ENCODE peak calls at places on chromosomes 12 and 14, in four cellular contexts. H, W, K and J are unnamed samples.

GRCh38 chr12:38934696-38935095 is 29.3 kb upstream of the CPNE8 start:
- DNase-seq in H (no peak), K (peak; percentile 27), W (no peak), J (no peak)

GRCh38 chr12:45644521-45644920 is 85.0 kb upstream of the ARID2 start:
- DNase-seq in W (no peak), H (no peak), K (peak; percentile 22), J (no peak)

GRCh38 chr14:24798911-24799310 is 164.9 kb upstream of the GZMB start:
- DNase-seq in K (no peak), W (no peak), H (no peak), J (no peak)

GRCh38 chr12:8844665-8845064 is 22.2 kb downstream of the A2ML1 start:
- DNase-seq in W (peak; percentile 11), K (peak; percentile 10), H (no peak), J (peak; percentile 79)

GRCh38 chr14:100827751-100828447 is 2.0 kb downstream of the MEG3 start:
- DNase-seq in W (peak; percentile 65), K (no peak), H (no peak), J (peak; percentile 39)

GRCh38 chr12:124543591-124544310 is 23.7 kb downstream of the NCOR2 start:
- DNase-seq in H (no peak), K (no peak), W (no peak), J (no peak)

GRCh38 chr12:85872497-85873091 is 1.5 kb upstream of the NTS start:
- DNase-seq in W (peak; percentile 17), K (peak; percentile 48), H (no peak), J (no peak)

GRCh38 chr14:32940066-32940651 is 1.5 kb downstream of the NPAS3 start:
- DNase-seq in H (peak; percentile 15), K (peak; percentile 32), W (peak; percentile 12), J (no peak)

GRCh38 chr12:53345486-53346195 is 9.5 kb upstream of the SP7 start:
- DNase-seq in H (peak; percentile 52), W (no peak), K (no peak), J (peak; percentile 81)

GRCh38 chr12:2248901-2249381 is 196.2 kb downstream of the CACNA1C start:
- DNase-seq in W (no peak), H (no peak), K (peak; percentile 46), J (no peak)

GRCh38 chr14:71135496-71135895 is 228.2 kb downstream of the PCNX1 start:
- DNase-seq in K (no peak), H (no peak), W (no peak), J (no peak)

GRCh38 chr14:50631408-50631821 is 36.7 kb downstream of the SAV1 start:
- DNase-seq in H (no peak), K (no peak), W (no peak), J (no peak)

GRCh38 chr14:22973217-22974032 is 8.9 kb downstream of the AJUBA start:
- DNase-seq in W (no peak), H (peak; percentile 61), K (peak; percentile 76), J (no peak)

GRCh38 chr12:123389560-123390351 is 5.8 kb downstream of the KMT5A start:
- DNase-seq in W (no peak), H (peak; percentile 28), K (no peak), J (no peak)

GRCh38 chr14:37131205-37131604 is 41.2 kb downstream of the SLC25A21 start:
- DNase-seq in K (no peak), H (no peak), W (peak; percentile 42), J (no peak)

GRCh38 chr14:93303659-93304058 is 29.2 kb downstream of the BTBD7 start:
- DNase-seq in W (no peak), K (no peak), H (no peak), J (no peak)

GRCh38 chr14:65788876-65789859 is 376.6 kb downstream of the FUT8 start:
- DNase-seq in H (no peak), K (no peak), W (no peak), J (no peak)

GRCh38 chr12:108630481-108631207 is 3.0 kb downstream of the SELPLG start:
- DNase-seq in W (no peak), K (peak; percentile 97), H (no peak), J (no peak)

GRCh38 chr12:114404451-114405198 is 1.3 kb downstream of the TBX5 start:
- DNase-seq in H (no peak), K (no peak), W (no peak), J (no peak)

GRCh38 chr14:98219638-98220037 is 1052.4 kb downstream of the BCL11B start:
- DNase-seq in H (no peak), W (no peak), K (no peak), J (no peak)

GRCh38 chr14:71363961-71364360 is 456.7 kb downstream of the PCNX1 start:
- DNase-seq in H (no peak), K (peak; percentile 34), W (no peak), J (no peak)

GRCh38 chr12:92378682-92379479 is 233.2 kb upstream of the BTG1 start:
- DNase-seq in K (no peak), H (no peak), W (no peak), J (no peak)

GRCh38 chr12:6640497-6640896 is 4.7 kb upstream of the LPAR5 start:
- DNase-seq in K (no peak), W (no peak), H (no peak), J (no peak)

GRCh38 chr12:23895792-23896218 is 53.7 kb downstream of the SOX5 start:
- DNase-seq in W (peak; percentile 44), H (peak; percentile 65), K (peak; percentile 14), J (no peak)

GRCh38 chr12:73699318-73699717 is 838.3 kb upstream of the ATXN7L3B start:
- DNase-seq in H (no peak), K (no peak), W (no peak), J (no peak)

GRCh38 chr12:5442251-5443006 is 10.5 kb downstream of the NTF3 start:
- DNase-seq in H (no peak), K (peak; percentile 76), W (no peak), J (no peak)

GRCh38 chr14:37594916-37595808 is at the start of the genes FOXA1 and TTC6:
- DNase-seq in H (peak; percentile 43), W (no peak), K (no peak), J (no peak)

GRCh38 chr14:76081642-76082041 is 70.1 kb upstream of the GPATCH2L start:
- DNase-seq in W (no peak), H (no peak), K (no peak), J (no peak)

GRCh38 chr14:58014778-58015177 is 137.2 kb downstream of the ARMH4 start:
- DNase-seq in K (no peak), H (no peak), W (no peak), J (no peak)

GRCh38 chr14:102316746-102317563 is 2.6 kb upstream of the ZNF839 start:
- DNase-seq in K (peak; percentile 82), H (peak; percentile 96), W (peak; percentile 95), J (peak; percentile 96)

GRCh38 chr12:96183734-96184370 is 10.3 kb upstream of the ELK3 start:
- DNase-seq in K (no peak), H (no peak), W (no peak), J (no peak)

GRCh38 chr14:68174446-68174845 is 354.9 kb downstream of the RAD51B start:
- DNase-seq in W (no peak), K (no peak), H (no peak), J (no peak)

GRCh38 chr12:96239711-96240234 is 45.6 kb downstream of the ELK3 start:
- DNase-seq in W (no peak), K (no peak), H (no peak), J (peak; percentile 76)

GRCh38 chr14:71753126-71753830 is 179.0 kb upstream of the RGS6 start:
- DNase-seq in W (peak; percentile 87), H (peak; percentile 82), K (peak; percentile 89), J (peak; percentile 94)